ENCODE peak calls at places on chromosomes 11 and 22, in eight cellular contexts. N, E, A, Q, F, L, V and X are unnamed samples.

GRCh38 chr11:12439615-12440014 is 62.2 kb downstream of the PARVA start:
- DNase-seq in N (no peak), E (no peak), A (no peak), Q (no peak), F (no peak), L (no peak), V (no peak), X (no peak)

GRCh38 chr11:67409261-67409666 is 5.4 kb downstream of the TBC1D10C start:
- DNase-seq in N (peak; percentile 75), E (no peak), A (no peak), Q (peak; percentile 56), F (peak; percentile 89), L (no peak), V (peak; percentile 10), X (no peak)

GRCh38 chr22:19871023-19871844 is 16.6 kb upstream of the GNB1L start:
- DNase-seq in N (no peak), E (no peak), A (no peak), Q (no peak), F (no peak), L (peak; percentile 65), V (no peak), X (no peak)

GRCh38 chr11:71435278-71435951 is 12.8 kb downstream of the DHCR7 start:
- DNase-seq in N (no peak), E (no peak), A (no peak), Q (no peak), F (no peak), L (no peak), V (no peak), X (no peak)

GRCh38 chr11:13889566-13890214 is 72.8 kb upstream of the SPON1 start:
- DNase-seq in N (no peak), E (no peak), A (no peak), Q (no peak), F (no peak), L (no peak), V (no peak), X (no peak)

GRCh38 chr22:23278883-23279675 is 98.8 kb downstream of the BCR start:
- DNase-seq in N (no peak), E (no peak), A (no peak), Q (peak; percentile 3), F (no peak), L (no peak), V (no peak), X (peak; percentile 71)

GRCh38 chr22:27475548-27475897 is 326.0 kb downstream of the MN1 start:
- DNase-seq in N (no peak), E (no peak), A (no peak), Q (no peak), F (no peak), L (no peak), V (no peak), X (no peak)

GRCh38 chr11:47494996-47495855 is 46.3 kb upstream of the RAPSN start:
- DNase-seq in N (no peak), E (no peak), A (no peak), Q (no peak), F (no peak), L (no peak), V (no peak), X (no peak)

GRCh38 chr22:31084811-31085492 is 3.8 kb downstream of the SMTN start:
- DNase-seq in N (peak; percentile 94), E (no peak), A (peak; percentile 61), Q (peak; percentile 75), F (peak; percentile 88), L (peak; percentile 85), V (peak; percentile 59), X (no peak)

GRCh38 chr11:64285885-64286800 is 495 bp downstream of the GPR137 start:
- DNase-seq in N (no peak), E (no peak), A (no peak), Q (no peak), F (peak; percentile 69), L (no peak), V (no peak), X (no peak)

GRCh38 chr22:49852898-49853894 is at the start of gene ZBED4:
- DNase-seq in N (peak; percentile 100), E (peak; percentile 67), A (peak; percentile 98), Q (peak; percentile 99), F (peak; percentile 99), L (peak; percentile 99), V (peak; percentile 95), X (peak; percentile 94)

GRCh38 chr11:94184861-94185260 is 56.2 kb downstream of the PANX1 start:
- DNase-seq in N (no peak), E (no peak), A (no peak), Q (no peak), F (no peak), L (no peak), V (no peak), X (no peak)

GRCh38 chr11:61777234-61778090 is 14.9 kb downstream of the TMEM258 start:
- DNase-seq in N (peak; percentile 75), E (no peak), A (no peak), Q (peak; percentile 44), F (no peak), L (no peak), V (no peak), X (no peak)

GRCh38 chr11:14036495-14036894 is 74.0 kb downstream of the SPON1 start:
- DNase-seq in N (no peak), E (no peak), A (no peak), Q (no peak), F (no peak), L (no peak), V (no peak), X (no peak)

GRCh38 chr11:118851970-118852369 is 31.7 kb upstream of the CXCR5 start:
- DNase-seq in N (peak; percentile 64), E (no peak), A (no peak), Q (no peak), F (peak; percentile 78), L (no peak), V (no peak), X (no peak)

GRCh38 chr22:25777870-25778269 is 35.9 kb downstream of the MYO18B start:
- DNase-seq in N (peak; percentile 51), E (no peak), A (no peak), Q (no peak), F (no peak), L (no peak), V (peak; percentile 20), X (no peak)

GRCh38 chr11:284081-285020 is 4.6 kb upstream of the PGGHG start:
- DNase-seq in N (no peak), E (no peak), A (no peak), Q (no peak), F (no peak), L (no peak), V (no peak), X (no peak)

GRCh38 chr11:63668396-63668795 is 2.8 kb downstream of the ATL3 start:
- DNase-seq in N (no peak), E (no peak), A (no peak), Q (no peak), F (no peak), L (no peak), V (no peak), X (no peak)

GRCh38 chr22:29195118-29195963 is 10.4 kb upstream of the EMID1 start:
- DNase-seq in N (peak; percentile 19), E (no peak), A (no peak), Q (no peak), F (no peak), L (no peak), V (no peak), X (no peak)

GRCh38 chr11:76629853-76630599 is 40.5 kb downstream of the LRRC32 start:
- DNase-seq in N (no peak), E (no peak), A (no peak), Q (no peak), F (no peak), L (no peak), V (peak; percentile 62), X (no peak)

GRCh38 chr22:37043828-37044538 is 7.6 kb upstream of the KCTD17 start:
- DNase-seq in N (peak; percentile 91), E (no peak), A (no peak), Q (no peak), F (peak; percentile 73), L (no peak), V (peak; percentile 77), X (peak; percentile 14)

GRCh38 chr11:43316451-43316850 is 4.7 kb downstream of the API5 start:
- DNase-seq in N (no peak), E (no peak), A (no peak), Q (no peak), F (peak; percentile 76), L (no peak), V (no peak), X (no peak)

GRCh38 chr11:73192272-73192671 is 25.8 kb upstream of the P2RY2 start:
- DNase-seq in N (no peak), E (no peak), A (no peak), Q (no peak), F (no peak), L (no peak), V (no peak), X (no peak)

GRCh38 chr11:92387882-92388281 is 163.3 kb downstream of the FAT3 start:
- DNase-seq in N (no peak), E (no peak), A (no peak), Q (no peak), F (no peak), L (no peak), V (no peak), X (no peak)

GRCh38 chr11:85301895-85302678 is 325.1 kb downstream of the DLG2 start:
- DNase-seq in N (no peak), E (no peak), A (no peak), Q (no peak), F (no peak), L (no peak), V (no peak), X (no peak)

GRCh38 chr11:112321521-112322172 is 61.0 kb upstream of the PLET1 start:
- DNase-seq in N (no peak), E (no peak), A (no peak), Q (no peak), F (peak; percentile 30), L (no peak), V (peak; percentile 90), X (peak; percentile 47)

GRCh38 chr22:47094861-47095330 is 332.4 kb downstream of the TBC1D22A start:
- DNase-seq in N (no peak), E (no peak), A (no peak), Q (no peak), F (no peak), L (no peak), V (no peak), X (peak; percentile 9)

GRCh38 chr11:61273151-61274078 is 21.7 kb downstream of the VWCE start:
- DNase-seq in N (no peak), E (no peak), A (no peak), Q (no peak), F (no peak), L (no peak), V (no peak), X (no peak)

GRCh38 chr22:20130739-20131592 is 638 bp upstream of the ZDHHC8 start:
- DNase-seq in N (peak; percentile 88), E (peak; percentile 44), A (peak; percentile 74), Q (peak; percentile 68), F (peak; percentile 69), L (no peak), V (no peak), X (peak; percentile 82)

GRCh38 chr11:122601131-122602125 is 54.1 kb upstream of the UBASH3B start:
- DNase-seq in N (no peak), E (no peak), A (no peak), Q (no peak), F (no peak), L (no peak), V (no peak), X (peak; percentile 50)